ENCODE peak calls at places on chromosomes 12 and 14, in eight cellular contexts. One of them, this sample, is unnamed.

GRCh38 chr14:101972126-101972785 is 7.9 kb downstream of the DYNC1H1 start:
- DNase-seq in vagina: no peak
- DNase-seq in dorsolateral prefrontal cortex: peak; percentile 73
- DNase-seq in ovary: peak; percentile 84
- DNase-seq in DND-41: no peak
- DNase-seq in IMR-90: peak; percentile 100
- DNase-seq in testis: peak; percentile 80
- DNase-seq in CD8-positive, alpha-beta memory T cell: no peak
- DNase-seq in this sample: peak; percentile 99

GRCh38 chr12:59803735-59804134 is 207.9 kb downstream of the SLC16A7 start:
- DNase-seq in vagina: no peak
- DNase-seq in dorsolateral prefrontal cortex: no peak
- DNase-seq in ovary: no peak
- DNase-seq in DND-41: no peak
- DNase-seq in IMR-90: peak; percentile 40
- DNase-seq in testis: no peak
- DNase-seq in CD8-positive, alpha-beta memory T cell: no peak
- DNase-seq in this sample: peak; percentile 67

GRCh38 chr14:64754685-64755084 is 50.5 kb downstream of the PLEKHG3 start:
- DNase-seq in vagina: no peak
- DNase-seq in dorsolateral prefrontal cortex: no peak
- DNase-seq in ovary: no peak
- DNase-seq in DND-41: no peak
- DNase-seq in IMR-90: no peak
- DNase-seq in testis: no peak
- DNase-seq in CD8-positive, alpha-beta memory T cell: no peak
- DNase-seq in this sample: no peak

GRCh38 chr12:79935624-79936040 is 735 bp upstream of the PPP1R12A start:
- DNase-seq in vagina: no peak
- DNase-seq in dorsolateral prefrontal cortex: no peak
- DNase-seq in ovary: no peak
- DNase-seq in DND-41: no peak
- DNase-seq in IMR-90: peak; percentile 39
- DNase-seq in testis: no peak
- DNase-seq in CD8-positive, alpha-beta memory T cell: no peak
- DNase-seq in this sample: peak; percentile 45

GRCh38 chr14:53692451-53693330 is 263.9 kb downstream of the BMP4 start:
- DNase-seq in vagina: no peak
- DNase-seq in dorsolateral prefrontal cortex: no peak
- DNase-seq in ovary: no peak
- DNase-seq in DND-41: no peak
- DNase-seq in IMR-90: no peak
- DNase-seq in testis: no peak
- DNase-seq in CD8-positive, alpha-beta memory T cell: no peak
- DNase-seq in this sample: no peak

GRCh38 chr12:10001141-10001778 is 2.3 kb upstream of the CLEC1B start:
- DNase-seq in vagina: no peak
- DNase-seq in dorsolateral prefrontal cortex: no peak
- DNase-seq in ovary: no peak
- DNase-seq in DND-41: no peak
- DNase-seq in IMR-90: no peak
- DNase-seq in testis: no peak
- DNase-seq in CD8-positive, alpha-beta memory T cell: no peak
- DNase-seq in this sample: peak; percentile 9

GRCh38 chr12:38775457-38775856 is 129.9 kb downstream of the CPNE8 start:
- DNase-seq in vagina: no peak
- DNase-seq in dorsolateral prefrontal cortex: no peak
- DNase-seq in ovary: no peak
- DNase-seq in DND-41: no peak
- DNase-seq in IMR-90: no peak
- DNase-seq in testis: no peak
- DNase-seq in CD8-positive, alpha-beta memory T cell: no peak
- DNase-seq in this sample: peak; percentile 12

GRCh38 chr12:56229819-56230448 is at the start of gene SLC39A5:
- DNase-seq in vagina: no peak
- DNase-seq in dorsolateral prefrontal cortex: no peak
- DNase-seq in ovary: no peak
- DNase-seq in DND-41: no peak
- DNase-seq in IMR-90: no peak
- DNase-seq in testis: no peak
- DNase-seq in CD8-positive, alpha-beta memory T cell: no peak
- DNase-seq in this sample: no peak

GRCh38 chr14:38186217-38186616 is 21.5 kb upstream of the SSTR1 start:
- DNase-seq in vagina: no peak
- DNase-seq in dorsolateral prefrontal cortex: no peak
- DNase-seq in ovary: no peak
- DNase-seq in DND-41: peak; percentile 5
- DNase-seq in IMR-90: no peak
- DNase-seq in testis: no peak
- DNase-seq in CD8-positive, alpha-beta memory T cell: no peak
- DNase-seq in this sample: no peak

GRCh38 chr14:32932921-32933622 is 5.6 kb upstream of the NPAS3 start:
- DNase-seq in vagina: no peak
- DNase-seq in dorsolateral prefrontal cortex: peak; percentile 42
- DNase-seq in ovary: no peak
- DNase-seq in DND-41: no peak
- DNase-seq in IMR-90: no peak
- DNase-seq in testis: no peak
- DNase-seq in CD8-positive, alpha-beta memory T cell: no peak
- DNase-seq in this sample: no peak

GRCh38 chr12:80681287-80681686 is 26.1 kb upstream of the MYF6 start:
- DNase-seq in vagina: no peak
- DNase-seq in dorsolateral prefrontal cortex: no peak
- DNase-seq in ovary: no peak
- DNase-seq in DND-41: no peak
- DNase-seq in IMR-90: no peak
- DNase-seq in testis: no peak
- DNase-seq in CD8-positive, alpha-beta memory T cell: no peak
- DNase-seq in this sample: no peak

GRCh38 chr12:9940370-9940769 is 8.2 kb upstream of the CLEC2A start:
- DNase-seq in vagina: no peak
- DNase-seq in dorsolateral prefrontal cortex: no peak
- DNase-seq in ovary: no peak
- DNase-seq in DND-41: no peak
- DNase-seq in IMR-90: peak; percentile 5
- DNase-seq in testis: no peak
- DNase-seq in CD8-positive, alpha-beta memory T cell: no peak
- DNase-seq in this sample: peak; percentile 6

GRCh38 chr12:77236066-77236465 is 170.7 kb upstream of the E2F7 start:
- DNase-seq in vagina: no peak
- DNase-seq in dorsolateral prefrontal cortex: no peak
- DNase-seq in ovary: no peak
- DNase-seq in DND-41: no peak
- DNase-seq in IMR-90: no peak
- DNase-seq in testis: no peak
- DNase-seq in CD8-positive, alpha-beta memory T cell: no peak
- DNase-seq in this sample: no peak

GRCh38 chr14:102711207-102711606 is 66.0 kb upstream of the TRAF3 start:
- DNase-seq in vagina: no peak
- DNase-seq in dorsolateral prefrontal cortex: no peak
- DNase-seq in ovary: no peak
- DNase-seq in DND-41: no peak
- DNase-seq in IMR-90: no peak
- DNase-seq in testis: no peak
- DNase-seq in CD8-positive, alpha-beta memory T cell: no peak
- DNase-seq in this sample: no peak

GRCh38 chr12:52914722-52915121 is 9.8 kb upstream of the KRT8 start:
- DNase-seq in vagina: no peak
- DNase-seq in dorsolateral prefrontal cortex: no peak
- DNase-seq in ovary: no peak
- DNase-seq in DND-41: no peak
- DNase-seq in IMR-90: no peak
- DNase-seq in testis: no peak
- DNase-seq in CD8-positive, alpha-beta memory T cell: no peak
- DNase-seq in this sample: no peak

GRCh38 chr12:806116-806805 is 53.9 kb downstream of the WNK1 start:
- DNase-seq in vagina: no peak
- DNase-seq in dorsolateral prefrontal cortex: no peak
- DNase-seq in ovary: no peak
- DNase-seq in DND-41: no peak
- DNase-seq in IMR-90: peak; percentile 50
- DNase-seq in testis: no peak
- DNase-seq in CD8-positive, alpha-beta memory T cell: no peak
- DNase-seq in this sample: no peak

GRCh38 chr14:20684662-20685456 is 499 bp downstream of the RNASE4 start:
- DNase-seq in vagina: no peak
- DNase-seq in dorsolateral prefrontal cortex: no peak
- DNase-seq in ovary: peak; percentile 83
- DNase-seq in DND-41: no peak
- DNase-seq in IMR-90: peak; percentile 43
- DNase-seq in testis: peak; percentile 57
- DNase-seq in CD8-positive, alpha-beta memory T cell: no peak
- DNase-seq in this sample: peak; percentile 36

GRCh38 chr12:131210506-131211278 is 257.0 kb downstream of the ADGRD1 start:
- DNase-seq in vagina: no peak
- DNase-seq in dorsolateral prefrontal cortex: no peak
- DNase-seq in ovary: no peak
- DNase-seq in DND-41: no peak
- DNase-seq in IMR-90: no peak
- DNase-seq in testis: no peak
- DNase-seq in CD8-positive, alpha-beta memory T cell: no peak
- DNase-seq in this sample: no peak

GRCh38 chr12:4177257-4177656 is 96.3 kb upstream of the CCND2 start:
- DNase-seq in vagina: no peak
- DNase-seq in dorsolateral prefrontal cortex: no peak
- DNase-seq in ovary: no peak
- DNase-seq in DND-41: no peak
- DNase-seq in IMR-90: no peak
- DNase-seq in testis: no peak
- DNase-seq in CD8-positive, alpha-beta memory T cell: no peak
- DNase-seq in this sample: no peak

GRCh38 chr14:60721331-60722162 is 2.6 kb downstream of the SIX4 start:
- DNase-seq in vagina: no peak
- DNase-seq in dorsolateral prefrontal cortex: no peak
- DNase-seq in ovary: peak; percentile 64
- DNase-seq in DND-41: no peak
- DNase-seq in IMR-90: peak; percentile 84
- DNase-seq in testis: peak; percentile 38
- DNase-seq in CD8-positive, alpha-beta memory T cell: peak; percentile 40
- DNase-seq in this sample: peak; percentile 44

DNA sequence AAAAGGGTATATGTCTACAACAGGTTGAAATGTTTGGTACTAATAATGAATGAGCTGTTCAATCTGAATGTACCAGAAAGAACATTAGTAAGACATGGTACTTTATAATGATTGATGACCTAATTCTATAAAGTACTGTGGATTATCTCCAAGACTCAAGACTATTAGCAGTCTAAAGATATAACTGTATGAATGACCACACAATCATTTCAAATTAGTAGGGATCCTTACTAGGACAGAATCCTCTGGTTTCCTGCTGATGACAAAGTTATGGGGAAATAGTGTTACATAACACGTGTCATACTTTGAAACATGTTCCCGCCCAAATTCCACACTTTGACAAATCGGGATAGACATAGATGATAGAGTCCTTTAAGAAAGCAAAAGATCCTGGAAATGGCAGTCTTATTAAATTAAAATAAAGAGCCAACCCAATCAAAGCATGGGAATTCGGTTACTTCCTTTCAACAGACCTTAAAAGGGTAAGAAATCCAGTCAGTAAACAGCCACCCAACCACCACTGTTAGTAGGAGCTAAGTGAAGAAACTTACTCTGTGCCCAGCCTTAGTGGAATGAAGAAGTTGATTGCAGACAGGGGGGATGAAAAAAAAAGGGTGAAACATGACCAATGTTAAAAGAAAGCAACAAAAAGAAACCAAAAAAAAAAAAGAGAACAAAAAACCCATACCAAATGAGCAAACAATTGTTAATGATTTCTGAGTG is 2.8 kb downstream of the VPS29 start:
- DNase-seq in vagina: no peak
- DNase-seq in dorsolateral prefrontal cortex: no peak
- DNase-seq in ovary: no peak
- DNase-seq in DND-41: no peak
- DNase-seq in IMR-90: peak; percentile 13
- DNase-seq in testis: no peak
- DNase-seq in CD8-positive, alpha-beta memory T cell: no peak
- DNase-seq in this sample: peak; percentile 44
- H3K27ac ChIP-seq in vagina: no peak overlapping the region
- H3K27ac ChIP-seq in dorsolateral prefrontal cortex: no peak overlapping the region
- H3K27ac ChIP-seq in ovary: no peak overlapping the region
- H3K27ac ChIP-seq in DND-41: peak overlapping the region; percentile 95
- H3K27ac ChIP-seq in IMR-90: no peak overlapping the region
- H3K27ac ChIP-seq in testis: no peak overlapping the region
- H3K27ac ChIP-seq in CD8-positive, alpha-beta memory T cell: no peak overlapping the region
- H3K27ac ChIP-seq in this sample: peak overlapping the region; percentile 29

GRCh38 chr12:54416908-54417603 is 2.0 kb downstream of the ITGA5 start:
- DNase-seq in vagina: no peak
- DNase-seq in dorsolateral prefrontal cortex: no peak
- DNase-seq in ovary: peak; percentile 66
- DNase-seq in DND-41: no peak
- DNase-seq in IMR-90: no peak
- DNase-seq in testis: no peak
- DNase-seq in CD8-positive, alpha-beta memory T cell: no peak
- DNase-seq in this sample: no peak
- H3K27ac ChIP-seq in vagina: peak overlapping the region; percentile 96
- H3K27ac ChIP-seq in dorsolateral prefrontal cortex: no peak overlapping the region
- H3K27ac ChIP-seq in ovary: peak overlapping the region; percentile 74
- H3K27ac ChIP-seq in DND-41: peak overlapping the region; percentile 73
- H3K27ac ChIP-seq in IMR-90: peak overlapping the region; percentile 89
- H3K27ac ChIP-seq in testis: peak overlapping the region; percentile 79
- H3K27ac ChIP-seq in CD8-positive, alpha-beta memory T cell: peak overlapping the region; percentile 91
- H3K27ac ChIP-seq in this sample: peak overlapping the region; percentile 98

GRCh38 chr14:68392393-68393085 is 400.3 kb downstream of the ZFP36L1 start:
- DNase-seq in vagina: no peak
- DNase-seq in dorsolateral prefrontal cortex: peak; percentile 37
- DNase-seq in ovary: peak; percentile 71
- DNase-seq in DND-41: no peak
- DNase-seq in IMR-90: no peak
- DNase-seq in testis: peak; percentile 56
- DNase-seq in CD8-positive, alpha-beta memory T cell: no peak
- DNase-seq in this sample: no peak
- H3K27ac ChIP-seq in vagina: peak overlapping the region; percentile 77
- H3K27ac ChIP-seq in dorsolateral prefrontal cortex: peak overlapping the region; percentile 48
- H3K27ac ChIP-seq in ovary: peak overlapping the region; percentile 76
- H3K27ac ChIP-seq in DND-41: no peak overlapping the region
- H3K27ac ChIP-seq in IMR-90: no peak overlapping the region
- H3K27ac ChIP-seq in testis: peak overlapping the region; percentile 75
- H3K27ac ChIP-seq in CD8-positive, alpha-beta memory T cell: no peak overlapping the region
- H3K27ac ChIP-seq in this sample: no peak overlapping the region

DNA sequence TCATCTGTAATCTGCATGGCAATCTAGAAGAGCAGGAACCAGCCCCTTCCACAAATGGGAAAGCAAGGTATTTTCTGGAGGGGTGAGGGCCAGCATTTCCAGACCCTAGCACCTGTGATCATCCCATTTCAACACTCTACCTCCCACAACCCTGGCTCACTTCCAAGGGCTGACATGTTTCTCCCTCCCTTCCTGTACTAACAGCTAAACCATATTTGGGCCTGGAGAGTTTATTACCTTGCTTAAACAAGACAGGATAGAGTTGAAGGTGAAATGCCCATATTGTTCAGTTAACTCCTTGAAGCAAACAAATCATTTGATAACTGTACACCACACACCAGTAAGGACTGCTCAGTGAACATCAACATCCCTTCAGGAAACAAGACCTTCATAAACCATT is 158.4 kb downstream of the PPM1H start:
- DNase-seq in vagina: no peak
- DNase-seq in dorsolateral prefrontal cortex: no peak
- DNase-seq in ovary: no peak
- DNase-seq in DND-41: no peak
- DNase-seq in IMR-90: no peak
- DNase-seq in testis: no peak
- DNase-seq in CD8-positive, alpha-beta memory T cell: no peak
- DNase-seq in this sample: no peak
- H3K27ac ChIP-seq in vagina: no peak overlapping the region
- H3K27ac ChIP-seq in dorsolateral prefrontal cortex: no peak overlapping the region
- H3K27ac ChIP-seq in ovary: no peak overlapping the region
- H3K27ac ChIP-seq in DND-41: no peak overlapping the region
- H3K27ac ChIP-seq in IMR-90: no peak overlapping the region
- H3K27ac ChIP-seq in testis: no peak overlapping the region
- H3K27ac ChIP-seq in CD8-positive, alpha-beta memory T cell: no peak overlapping the region
- H3K27ac ChIP-seq in this sample: no peak overlapping the region